ENCODE peak calls at places on chromosomes 16 and 17, in four cellular contexts. B is HepG2, M is K562, J is GM12878. P is an unnamed sample.
A peak's percentile ranks its signal among the peaks of the same experiment; 100 is the strongest.

GRCh38 chr17:57903961-57904360 is 51.3 kb downstream of the CUEDC1 start:
- DNase-seq in J (no peak), M (no peak), B (no peak), P (no peak)

GRCh38 chr17:57876866-57877237 is 27.0 kb upstream of the MRPS23 start:
- DNase-seq in J (no peak), M (no peak), B (no peak), P (no peak)

GRCh38 chr17:2303278-2304188 is at the start of the genes SMG6 and SRR:
- DNase-seq in B (peak; percentile 74), M (peak; percentile 93), J (peak; percentile 45), P (peak; percentile 96)

GRCh38 chr17:41918392-41919164 is at the start of gene ACLY:
- DNase-seq in B (peak; percentile 97), M (peak; percentile 99), J (no peak), P (peak; percentile 100)

GRCh38 chr17:31216053-31216751 is 80.8 kb downstream of the OMG start:
- DNase-seq in B (peak; percentile 12), M (no peak), J (peak; percentile 17), P (peak; percentile 3)

GRCh38 chr16:67197704-67198103 is 1.2 kb upstream of the ELMO3 start:
- DNase-seq in J (no peak), B (no peak), M (no peak), P (no peak)

GRCh38 chr16:10181196-10182162 is 749 bp downstream of the GRIN2A start:
- DNase-seq in M (peak; percentile 78), B (peak; percentile 38), J (no peak), P (peak; percentile 79)

GRCh38 chr17:42518755-42519545 is 17.1 kb upstream of the NAGLU start:
- DNase-seq in J (no peak), B (peak; percentile 63), M (peak; percentile 78), P (no peak)

GRCh38 chr17:2051388-2052237 is 3.3 kb upstream of the HIC1 start:
- DNase-seq in M (no peak), B (no peak), J (no peak), P (no peak)

GRCh38 chr17:21125862-21126261 is 902 bp upstream of the DHRS7B start:
- DNase-seq in M (no peak), J (no peak), B (no peak), P (no peak)

GRCh38 chr16:88376835-88377726 is 5.7 kb upstream of the ZNF469 start:
- DNase-seq in J (no peak), M (no peak), B (no peak), P (no peak)

GRCh38 chr16:85928411-85928820 is 29.5 kb downstream of the IRF8 start:
- DNase-seq in B (no peak), J (no peak), M (no peak), P (no peak)

GRCh38 chr16:50570354-50570753 is 22.2 kb downstream of the NKD1 start:
- DNase-seq in M (no peak), J (no peak), B (no peak), P (no peak)

GRCh38 chr17:16477255-16477654 is 14.7 kb downstream of the LRRC75A start:
- DNase-seq in M (no peak), B (peak; percentile 38), J (no peak), P (no peak)

GRCh38 chr17:77526728-77527355 is 386.1 kb downstream of the SEC14L1 start:
- DNase-seq in M (no peak), B (no peak), J (no peak), P (no peak)

GRCh38 chr17:40364121-40364861 is at the start of gene GJD3:
- DNase-seq in M (peak; percentile 35), B (no peak), J (no peak), P (peak; percentile 1)

GRCh38 chr16:981695-982151 is at the start of gene SOX8:
- DNase-seq in M (peak; percentile 90), B (no peak), J (no peak), P (no peak)

GRCh38 chr17:9943343-9943742 is 38.3 kb upstream of the RCVRN start:
- DNase-seq in M (no peak), B (no peak), J (no peak), P (no peak)

GRCh38 chr16:2035431-2036199 is 8.9 kb downstream of the NHERF2 start:
- DNase-seq in M (no peak), B (peak; percentile 84), J (no peak), P (no peak)

GRCh38 chr16:11635127-11635652 is 33.1 kb upstream of the SNN start:
- DNase-seq in M (no peak), B (no peak), J (no peak), P (no peak)

GRCh38 chr17:39400547-39401411 is 647 bp downstream of the FBXL20 start:
- DNase-seq in B (no peak), M (no peak), J (no peak), P (no peak)

GRCh38 chr17:40522961-40523310 is 21.5 kb upstream of the TNS4 start:
- DNase-seq in J (no peak), B (no peak), M (no peak), P (no peak)

GRCh38 chr17:83193336-83194188 is 114.2 kb downstream of the METRNL start:
- DNase-seq in J (no peak), B (no peak), M (no peak), P (no peak)
- TF ChIP-seq BHLHE40 in J (no peak), B (no peak), M (no peak), P (no peak)

GRCh38 chr17:28328325-28328724 is 6.9 kb downstream of the IFT20 start:
- DNase-seq in M (no peak), J (no peak), B (no peak), P (no peak)

GRCh38 chr17:28327709-28328108 is 7.6 kb downstream of the IFT20 start:
- DNase-seq in B (no peak), J (no peak), M (no peak), P (no peak)

GRCh38 chr17:28325221-28325620 is 6.2 kb downstream of the TMEM97 start:
- DNase-seq in J (no peak), B (no peak), M (no peak), P (no peak)

GRCh38 chr17:28326114-28326513 is 7.1 kb downstream of the TMEM97 start:
- DNase-seq in J (no peak), M (no peak), B (no peak), P (no peak)

DNA sequence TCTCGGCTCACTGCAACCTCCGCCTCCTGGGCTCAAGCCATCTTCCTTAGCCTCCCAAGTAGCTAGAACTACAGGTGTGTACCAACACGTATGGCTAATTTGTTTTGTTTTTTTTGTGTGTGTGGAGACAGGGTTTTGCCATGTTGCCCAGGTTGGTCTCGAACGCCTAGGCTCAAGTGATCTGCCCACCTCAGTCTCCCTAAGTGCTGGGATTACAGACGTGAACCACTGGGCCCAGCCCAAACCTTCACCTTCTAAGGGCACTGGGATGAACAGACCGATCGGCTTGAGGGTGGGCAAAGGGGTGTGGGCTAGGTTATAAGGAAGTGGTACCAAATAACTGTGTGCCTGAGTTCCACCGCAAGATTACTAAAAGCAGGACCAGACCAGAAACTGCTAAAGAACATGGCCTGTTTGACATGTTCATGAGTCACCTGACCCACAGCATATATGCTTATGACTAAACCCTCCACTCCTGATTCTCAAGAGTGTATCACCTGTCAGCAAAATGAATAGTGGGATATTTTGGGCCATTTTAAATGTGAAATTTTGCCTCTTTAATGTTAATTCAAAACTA is 8.1 kb downstream of the TMEM97 start:
- DNase-seq in J (peak; percentile 34), M (no peak), B (no peak), P (no peak)
- TF ChIP-seq SP1 in J (no peak), M (no peak), B (no peak), P (no peak)

GRCh38 chr17:49514374-49514738 is 19.3 kb downstream of the NGFR start:
- DNase-seq in B (peak; percentile 67), M (peak; percentile 57), J (no peak), P (peak; percentile 46)

GRCh38 chr17:49515196-49515770 is 20.2 kb downstream of the NGFR start:
- DNase-seq in B (peak; percentile 79), J (peak; percentile 55), M (peak; percentile 80), P (peak; percentile 58)

GRCh38 chr17:49513044-49513395 is 17.9 kb downstream of the NGFR start:
- DNase-seq in J (no peak), M (no peak), B (no peak), P (no peak)

GRCh38 chr17:49512296-49513043 is 17.4 kb downstream of the NGFR start:
- DNase-seq in B (no peak), J (no peak), M (no peak), P (no peak)

DNA sequence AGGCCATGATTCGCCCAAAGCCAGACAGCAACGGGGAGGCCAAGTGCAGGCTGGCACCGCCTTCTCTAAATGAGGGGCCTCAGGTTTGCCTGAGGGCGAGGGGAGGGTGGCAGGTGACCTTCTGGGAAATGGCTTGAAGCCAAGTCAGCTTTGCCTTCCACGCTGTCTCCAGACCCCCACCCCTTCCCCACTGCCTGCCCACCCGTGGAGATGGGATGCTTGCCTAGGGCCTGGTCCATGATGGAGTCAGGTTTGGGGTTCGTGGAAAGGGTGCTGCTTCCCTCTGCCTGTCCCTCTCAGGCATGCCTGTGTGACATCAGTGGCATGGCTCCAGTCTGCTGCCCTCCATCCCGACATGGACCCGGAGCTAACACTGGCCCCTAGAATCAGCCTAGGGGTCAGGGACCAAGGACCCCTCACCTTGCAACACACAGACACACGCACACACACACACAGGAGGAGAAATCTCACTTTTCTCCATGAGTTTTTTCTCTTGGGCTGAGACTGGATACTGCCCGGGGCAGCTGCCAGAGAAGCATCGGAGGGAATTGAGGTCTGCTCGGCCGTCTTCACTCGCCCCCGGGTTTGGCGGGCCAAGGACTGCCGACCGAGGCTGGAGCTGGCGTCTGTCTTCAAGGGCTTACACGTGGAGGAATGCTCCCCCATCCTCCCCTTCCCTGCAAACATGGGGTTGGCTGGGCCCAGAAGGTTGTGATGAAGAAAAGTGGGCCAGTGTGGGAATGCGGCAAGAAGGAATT is 18.7 kb downstream of the NGFR start:
- DNase-seq in M (no peak), B (no peak), J (no peak), P (no peak)
- TF ChIP-seq TARDBP in M (no peak), B (no peak), J (no peak), P (no peak)

GRCh38 chr17:6376901-6377300 is 58.0 kb downstream of the AIPL1 start:
- DNase-seq in M (no peak), J (no peak), B (no peak), P (no peak)

GRCh38 chr17:6377906-6378305 is 57.0 kb downstream of the AIPL1 start:
- DNase-seq in J (no peak), M (no peak), B (no peak), P (no peak)

GRCh38 chr17:6374761-6375312 is 60.1 kb downstream of the AIPL1 start:
- DNase-seq in J (no peak), B (no peak), M (peak; percentile 8), P (no peak)

GRCh38 chr17:6374271-6374691 is 60.6 kb downstream of the AIPL1 start:
- DNase-seq in M (no peak), B (no peak), J (no peak), P (no peak)
- TF ChIP-seq BHLHE40 in M (no peak), B (no peak), J (no peak), P (no peak)